ENCODE peak calls at places on chromosomes 5 and 9, in ten cellular contexts. O is HCT116, K is OCI-LY7, H is NCI-H146, C is H7, M is HEK293T, R is sigmoid colon, E is EL, I is coronary artery, L is skeletal muscle cell. Z is an unnamed sample.

GRCh38 chr9:134222018-134222573 is 57.7 kb upstream of the RNU6ATAC start:
- DNase-seq in C (peak; percentile 50), O (no peak), R (peak; percentile 58), K (no peak), L (no peak), M (no peak), E (no peak), I (no peak), H (no peak), Z (no peak)

GRCh38 chr9:134637241-134637640 is 4.4 kb upstream of the COL5A1 start:
- DNase-seq in M (no peak), C (no peak), H (no peak), R (peak; percentile 72), K (no peak), L (no peak), O (no peak), I (no peak), E (peak; percentile 28), Z (no peak)

GRCh38 chr5:38601133-38601842 is 44.8 kb upstream of the LIFR start:
- DNase-seq in E (no peak), L (no peak), K (no peak), H (no peak), R (no peak), M (no peak), I (no peak), O (no peak), C (no peak), Z (no peak)

GRCh38 chr9:8262625-8263622 is 463.3 kb upstream of the DMAC1 start:
- DNase-seq in O (no peak), K (no peak), R (no peak), C (peak; percentile 18), M (no peak), L (no peak), E (no peak), H (no peak), I (no peak), Z (no peak)

GRCh38 chr5:14251733-14252132 is 108.6 kb downstream of the TRIO start:
- DNase-seq in O (no peak), I (no peak), K (no peak), R (no peak), C (no peak), H (no peak), E (no peak), L (no peak), M (no peak), Z (no peak)

GRCh38 chr9:93223241-93224180 is 39.6 kb downstream of the WNK2 start:
- DNase-seq in H (no peak), I (no peak), M (no peak), O (peak; percentile 56), R (no peak), C (no peak), K (no peak), L (peak; percentile 18), E (peak; percentile 95), Z (peak; percentile 46)

GRCh38 chr5:180598316-180598701 is 7.0 kb upstream of the SCGB3A1 start:
- DNase-seq in K (no peak), R (no peak), H (no peak), C (peak; percentile 62), I (peak; percentile 55), M (no peak), E (no peak), L (no peak), O (no peak), Z (no peak)

GRCh38 chr9:133202145-133202513 is 6.9 kb downstream of the OBP2B start:
- DNase-seq in R (no peak), I (no peak), L (no peak), H (no peak), M (no peak), O (no peak), E (no peak), K (no peak), C (no peak), Z (no peak)

GRCh38 chr5:74954919-74955318 is 88.7 kb upstream of the FAM169A start:
- DNase-seq in R (no peak), E (peak; percentile 81), K (no peak), C (no peak), M (no peak), H (no peak), I (no peak), L (peak; percentile 3), O (no peak), Z (no peak)

GRCh38 chr5:157020508-157021213 is 38.3 kb downstream of the HAVCR1 start:
- DNase-seq in R (no peak), L (no peak), O (no peak), I (no peak), M (no peak), C (no peak), H (no peak), K (no peak), E (no peak), Z (no peak)

GRCh38 chr9:120478208-120478607 is 101.8 kb downstream of the CDK5RAP2 start:
- DNase-seq in R (no peak), K (no peak), L (peak; percentile 64), M (no peak), I (no peak), C (no peak), E (peak; percentile 26), H (no peak), O (no peak), Z (no peak)

GRCh38 chr9:131474711-131475110 is 28.0 kb upstream of the POMT1 start:
- DNase-seq in C (no peak), L (no peak), E (no peak), K (no peak), M (no peak), H (no peak), O (no peak), I (peak; percentile 65), R (peak; percentile 62), Z (no peak)

GRCh38 chr5:68499952-68500351 is 284.4 kb downstream of the PIK3R1 start:
- DNase-seq in M (no peak), L (no peak), K (no peak), I (no peak), C (no peak), H (no peak), R (no peak), O (no peak), E (peak; percentile 74), Z (no peak)

GRCh38 chr5:60649288-60649917 is 50.6 kb downstream of the DEPDC1B start:
- DNase-seq in O (peak; percentile 33), M (peak; percentile 16), K (peak; percentile 68), I (no peak), C (no peak), H (peak; percentile 10), R (no peak), L (peak; percentile 4), E (peak; percentile 52), Z (no peak)

GRCh38 chr5:30113542-30113941 is 1079.9 kb upstream of the CDH6 start:
- DNase-seq in M (no peak), K (no peak), C (no peak), E (no peak), I (no peak), L (no peak), R (no peak), H (no peak), O (no peak), Z (no peak)